ENCODE peak calls at places on chromosomes 13 and 19, in nine cellular contexts. One of them, this sample, is unnamed.

GRCh38 chr19:1729568-1729925 is 23.8 kb upstream of the ONECUT3 start:
- DNase-seq in stomach: no peak
- DNase-seq in uterus: no peak
- DNase-seq in Peyer's patch: no peak
- DNase-seq in transverse colon: no peak
- DNase-seq in breast epithelium: no peak
- DNase-seq in sigmoid colon: no peak
- DNase-seq in adrenal gland: no peak
- DNase-seq in thyroid gland: no peak
- DNase-seq in this sample: no peak

GRCh38 chr13:40813662-40814454 is 24.4 kb downstream of the SLC25A15 start:
- DNase-seq in stomach: no peak
- DNase-seq in uterus: no peak
- DNase-seq in Peyer's patch: no peak
- DNase-seq in transverse colon: no peak
- DNase-seq in breast epithelium: no peak
- DNase-seq in sigmoid colon: no peak
- DNase-seq in adrenal gland: no peak
- DNase-seq in thyroid gland: no peak
- DNase-seq in this sample: no peak

GRCh38 chr13:44779085-44779484 is 203.0 kb upstream of the TSC22D1 start:
- DNase-seq in stomach: no peak
- DNase-seq in uterus: no peak
- DNase-seq in Peyer's patch: no peak
- DNase-seq in transverse colon: no peak
- DNase-seq in breast epithelium: no peak
- DNase-seq in sigmoid colon: no peak
- DNase-seq in adrenal gland: no peak
- DNase-seq in thyroid gland: peak; percentile 21
- DNase-seq in this sample: no peak

GRCh38 chr13:44197791-44198770 is 175.5 kb upstream of the SERP2 start:
- DNase-seq in stomach: no peak
- DNase-seq in uterus: no peak
- DNase-seq in Peyer's patch: no peak
- DNase-seq in transverse colon: no peak
- DNase-seq in breast epithelium: no peak
- DNase-seq in sigmoid colon: no peak
- DNase-seq in adrenal gland: no peak
- DNase-seq in thyroid gland: no peak
- DNase-seq in this sample: no peak

GRCh38 chr19:17183271-17183757 is 31.8 kb upstream of the USE1 start:
- DNase-seq in stomach: no peak
- DNase-seq in uterus: no peak
- DNase-seq in Peyer's patch: no peak
- DNase-seq in transverse colon: no peak
- DNase-seq in breast epithelium: no peak
- DNase-seq in sigmoid colon: no peak
- DNase-seq in adrenal gland: no peak
- DNase-seq in thyroid gland: no peak
- DNase-seq in this sample: no peak

GRCh38 chr13:111916201-111916600 is 150.7 kb upstream of the SOX1 start:
- DNase-seq in stomach: no peak
- DNase-seq in uterus: no peak
- DNase-seq in Peyer's patch: peak; percentile 7
- DNase-seq in transverse colon: no peak
- DNase-seq in breast epithelium: no peak
- DNase-seq in sigmoid colon: peak; percentile 33
- DNase-seq in adrenal gland: no peak
- DNase-seq in thyroid gland: no peak
- DNase-seq in this sample: no peak

GRCh38 chr13:111662451-111662850 is 342.0 kb downstream of the TEX29 start:
- DNase-seq in stomach: no peak
- DNase-seq in uterus: peak; percentile 19
- DNase-seq in Peyer's patch: no peak
- DNase-seq in transverse colon: no peak
- DNase-seq in breast epithelium: no peak
- DNase-seq in sigmoid colon: no peak
- DNase-seq in adrenal gland: no peak
- DNase-seq in thyroid gland: no peak
- DNase-seq in this sample: no peak

GRCh38 chr13:108268713-108269112 is 805 bp upstream of the TNFSF13B start:
- DNase-seq in stomach: no peak
- DNase-seq in uterus: no peak
- DNase-seq in Peyer's patch: no peak
- DNase-seq in transverse colon: no peak
- DNase-seq in breast epithelium: no peak
- DNase-seq in sigmoid colon: no peak
- DNase-seq in adrenal gland: no peak
- DNase-seq in thyroid gland: peak; percentile 27
- DNase-seq in this sample: no peak

GRCh38 chr19:35545855-35546381 is 492 bp downstream of the TMEM147 start:
- DNase-seq in stomach: peak; percentile 42
- DNase-seq in uterus: no peak
- DNase-seq in Peyer's patch: peak; percentile 55
- DNase-seq in transverse colon: peak; percentile 60
- DNase-seq in breast epithelium: no peak
- DNase-seq in sigmoid colon: peak; percentile 70
- DNase-seq in adrenal gland: peak; percentile 40
- DNase-seq in thyroid gland: peak; percentile 62
- DNase-seq in this sample: no peak

GRCh38 chr13:114090476-114090875 is 41.9 kb downstream of the RASA3 start:
- DNase-seq in stomach: no peak
- DNase-seq in uterus: no peak
- DNase-seq in Peyer's patch: peak; percentile 62
- DNase-seq in transverse colon: peak; percentile 13
- DNase-seq in breast epithelium: peak; percentile 2
- DNase-seq in sigmoid colon: peak; percentile 20
- DNase-seq in adrenal gland: no peak
- DNase-seq in thyroid gland: no peak
- DNase-seq in this sample: peak; percentile 11

GRCh38 chr13:41364043-41364442 is 53.0 kb downstream of the NAA16 start:
- DNase-seq in stomach: no peak
- DNase-seq in uterus: no peak
- DNase-seq in Peyer's patch: no peak
- DNase-seq in transverse colon: no peak
- DNase-seq in breast epithelium: no peak
- DNase-seq in sigmoid colon: no peak
- DNase-seq in adrenal gland: no peak
- DNase-seq in thyroid gland: no peak
- DNase-seq in this sample: no peak

GRCh38 chr19:8305798-8306197 is 2.4 kb downstream of the CD320 start:
- DNase-seq in stomach: no peak
- DNase-seq in uterus: peak; percentile 12
- DNase-seq in Peyer's patch: peak; percentile 37
- DNase-seq in transverse colon: peak; percentile 8
- DNase-seq in breast epithelium: peak; percentile 14
- DNase-seq in sigmoid colon: peak; percentile 39
- DNase-seq in adrenal gland: peak; percentile 21
- DNase-seq in thyroid gland: no peak
- DNase-seq in this sample: peak; percentile 7

GRCh38 chr19:55173717-55174409 is 6.2 kb downstream of the SYT5 start:
- DNase-seq in stomach: peak; percentile 43
- DNase-seq in uterus: peak; percentile 46
- DNase-seq in Peyer's patch: peak; percentile 74
- DNase-seq in transverse colon: peak; percentile 61
- DNase-seq in breast epithelium: no peak
- DNase-seq in sigmoid colon: no peak
- DNase-seq in adrenal gland: peak; percentile 42
- DNase-seq in thyroid gland: peak; percentile 17
- DNase-seq in this sample: peak; percentile 67

GRCh38 chr19:583198-583967 is 6.3 kb upstream of the HCN2 start:
- DNase-seq in stomach: no peak
- DNase-seq in uterus: no peak
- DNase-seq in Peyer's patch: no peak
- DNase-seq in transverse colon: no peak
- DNase-seq in breast epithelium: no peak
- DNase-seq in sigmoid colon: no peak
- DNase-seq in adrenal gland: peak; percentile 40
- DNase-seq in thyroid gland: no peak
- DNase-seq in this sample: peak; percentile 47

GRCh38 chr19:48962029-48962848 is 2.9 kb upstream of the FTL start:
- DNase-seq in stomach: peak; percentile 79
- DNase-seq in uterus: no peak
- DNase-seq in Peyer's patch: peak; percentile 93
- DNase-seq in transverse colon: peak; percentile 90
- DNase-seq in breast epithelium: no peak
- DNase-seq in sigmoid colon: peak; percentile 80
- DNase-seq in adrenal gland: peak; percentile 59
- DNase-seq in thyroid gland: peak; percentile 78
- DNase-seq in this sample: peak; percentile 67

GRCh38 chr19:53101518-53101917 is 1.7 kb downstream of the ZNF160 start:
- DNase-seq in stomach: no peak
- DNase-seq in uterus: no peak
- DNase-seq in Peyer's patch: no peak
- DNase-seq in transverse colon: no peak
- DNase-seq in breast epithelium: no peak
- DNase-seq in sigmoid colon: no peak
- DNase-seq in adrenal gland: peak; percentile 42
- DNase-seq in thyroid gland: no peak
- DNase-seq in this sample: no peak

GRCh38 chr19:22622901-22623840 is 11.0 kb upstream of the ZNF492 start:
- DNase-seq in stomach: no peak
- DNase-seq in uterus: no peak
- DNase-seq in Peyer's patch: peak; percentile 10
- DNase-seq in transverse colon: no peak
- DNase-seq in breast epithelium: no peak
- DNase-seq in sigmoid colon: no peak
- DNase-seq in adrenal gland: no peak
- DNase-seq in thyroid gland: peak; percentile 26
- DNase-seq in this sample: no peak

GRCh38 chr19:10404888-10405808 is 1.8 kb upstream of the CDC37 start:
- DNase-seq in stomach: no peak
- DNase-seq in uterus: no peak
- DNase-seq in Peyer's patch: no peak
- DNase-seq in transverse colon: no peak
- DNase-seq in breast epithelium: no peak
- DNase-seq in sigmoid colon: no peak
- DNase-seq in adrenal gland: no peak
- DNase-seq in thyroid gland: no peak
- DNase-seq in this sample: no peak

GRCh38 chr13:25406377-25406776 is 34.6 kb downstream of the ATP8A2 start:
- DNase-seq in stomach: no peak
- DNase-seq in uterus: no peak
- DNase-seq in Peyer's patch: no peak
- DNase-seq in transverse colon: no peak
- DNase-seq in breast epithelium: no peak
- DNase-seq in sigmoid colon: no peak
- DNase-seq in adrenal gland: no peak
- DNase-seq in thyroid gland: no peak
- DNase-seq in this sample: no peak

GRCh38 chr19:41906271-41906670 is 22.0 kb downstream of the ERFL start:
- DNase-seq in stomach: no peak
- DNase-seq in uterus: no peak
- DNase-seq in Peyer's patch: no peak
- DNase-seq in transverse colon: no peak
- DNase-seq in breast epithelium: no peak
- DNase-seq in sigmoid colon: no peak
- DNase-seq in adrenal gland: no peak
- DNase-seq in thyroid gland: no peak
- DNase-seq in this sample: no peak

GRCh38 chr19:4606181-4606580 is 33.1 kb upstream of the TNFAIP8L1 start:
- DNase-seq in stomach: no peak
- DNase-seq in uterus: no peak
- DNase-seq in Peyer's patch: no peak
- DNase-seq in transverse colon: no peak
- DNase-seq in breast epithelium: no peak
- DNase-seq in sigmoid colon: no peak
- DNase-seq in adrenal gland: no peak
- DNase-seq in thyroid gland: no peak
- DNase-seq in this sample: no peak
- H3K27me3 ChIP-seq in stomach: peaks cover 60% of the 10 kb centered on the region
- H3K27me3 ChIP-seq in uterus: no peaks in the 10 kb centered on the region
- H3K27me3 ChIP-seq in Peyer's patch: no peaks in the 10 kb centered on the region
- H3K27me3 ChIP-seq in transverse colon: peaks cover 59% of the 10 kb centered on the region
- H3K27me3 ChIP-seq in breast epithelium: no peaks in the 10 kb centered on the region
- H3K27me3 ChIP-seq in sigmoid colon: peaks cover 10% of the 10 kb centered on the region
- H3K27me3 ChIP-seq in adrenal gland: no peaks in the 10 kb centered on the region
- H3K27me3 ChIP-seq in thyroid gland: no peaks in the 10 kb centered on the region
- H3K27me3 ChIP-seq in this sample: no peaks in the 10 kb centered on the region

GRCh38 chr13:48014359-48014758 is 13.3 kb upstream of the SUCLA2 start:
- DNase-seq in stomach: no peak
- DNase-seq in uterus: no peak
- DNase-seq in Peyer's patch: no peak
- DNase-seq in transverse colon: no peak
- DNase-seq in breast epithelium: no peak
- DNase-seq in sigmoid colon: no peak
- DNase-seq in adrenal gland: no peak
- DNase-seq in thyroid gland: no peak
- DNase-seq in this sample: no peak
- H3K4me3 ChIP-seq in stomach: no peak overlapping the region
- H3K4me3 ChIP-seq in uterus: no peak overlapping the region
- H3K4me3 ChIP-seq in Peyer's patch: no peak overlapping the region
- H3K4me3 ChIP-seq in transverse colon: no peak overlapping the region
- H3K4me3 ChIP-seq in breast epithelium: no peak overlapping the region
- H3K4me3 ChIP-seq in sigmoid colon: no peak overlapping the region
- H3K4me3 ChIP-seq in adrenal gland: no peak overlapping the region
- H3K4me3 ChIP-seq in thyroid gland: no peak overlapping the region
- H3K4me3 ChIP-seq in this sample: no peak overlapping the region

GRCh38 chr19:50459067-50459456 is 17.2 kb upstream of the EMC10 start:
- DNase-seq in stomach: no peak
- DNase-seq in uterus: no peak
- DNase-seq in Peyer's patch: no peak
- DNase-seq in transverse colon: no peak
- DNase-seq in breast epithelium: no peak
- DNase-seq in sigmoid colon: no peak
- DNase-seq in adrenal gland: no peak
- DNase-seq in thyroid gland: no peak
- DNase-seq in this sample: no peak
- TF ChIP-seq POLR2A in stomach: no peak
- TF ChIP-seq POLR2A in uterus: no peak
- TF ChIP-seq POLR2A in Peyer's patch: no peak
- TF ChIP-seq POLR2A in transverse colon: no peak
- TF ChIP-seq POLR2A in breast epithelium: no peak
- TF ChIP-seq POLR2A in sigmoid colon: no peak
- TF ChIP-seq POLR2A in adrenal gland: no peak
- TF ChIP-seq POLR2A in thyroid gland: no peak
- TF ChIP-seq POLR2A in this sample: no peak

DNA sequence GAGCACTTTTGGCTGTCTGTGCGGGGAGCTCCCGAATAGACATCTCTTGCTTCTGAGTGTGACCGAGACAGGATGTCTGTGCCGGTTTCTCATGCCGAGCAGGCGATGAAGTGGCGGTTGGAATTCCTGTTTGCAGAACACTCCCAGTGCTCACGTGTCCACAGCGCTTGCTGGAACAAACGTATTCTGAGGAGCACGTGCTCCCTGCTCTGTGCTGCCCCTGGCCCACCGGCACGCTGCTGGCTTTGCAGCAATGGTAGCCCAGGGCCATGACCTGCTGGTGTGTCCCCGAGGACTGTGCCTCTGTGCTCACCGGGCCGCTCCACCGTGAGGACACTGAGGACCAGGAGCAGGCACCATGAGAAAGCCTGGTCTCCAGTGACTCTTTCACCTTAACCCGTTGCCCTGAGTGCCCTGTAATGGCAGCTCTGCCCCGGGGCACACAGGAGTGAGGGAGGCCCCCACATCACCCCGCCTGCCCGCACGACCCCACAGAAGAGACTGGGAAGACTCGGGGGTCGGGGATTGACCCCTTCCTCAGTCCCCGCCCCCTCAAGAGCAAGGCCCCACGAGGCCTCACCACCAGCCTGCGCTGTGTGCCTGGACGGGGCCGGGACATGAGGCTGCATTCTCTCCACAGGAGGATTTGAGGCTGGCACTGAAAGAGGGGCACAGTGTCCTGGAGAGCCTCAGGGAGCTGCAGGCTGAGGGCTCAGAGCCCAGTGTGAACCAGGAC is 40.0 kb upstream of the F7 start:
- DNase-seq in stomach: no peak
- DNase-seq in uterus: no peak
- DNase-seq in Peyer's patch: no peak
- DNase-seq in transverse colon: no peak
- DNase-seq in breast epithelium: no peak
- DNase-seq in sigmoid colon: no peak
- DNase-seq in adrenal gland: no peak
- DNase-seq in thyroid gland: no peak
- DNase-seq in this sample: peak; percentile 46
- H3K27me3 ChIP-seq in stomach: no peaks in the 10 kb centered on the region
- H3K27me3 ChIP-seq in uterus: no peaks in the 10 kb centered on the region
- H3K27me3 ChIP-seq in Peyer's patch: no peaks in the 10 kb centered on the region
- H3K27me3 ChIP-seq in transverse colon: no peaks in the 10 kb centered on the region
- H3K27me3 ChIP-seq in breast epithelium: no peaks in the 10 kb centered on the region
- H3K27me3 ChIP-seq in sigmoid colon: no peaks in the 10 kb centered on the region
- H3K27me3 ChIP-seq in adrenal gland: no peaks in the 10 kb centered on the region
- H3K27me3 ChIP-seq in thyroid gland: no peaks in the 10 kb centered on the region
- H3K27me3 ChIP-seq in this sample: no peaks in the 10 kb centered on the region